ENCODE peak calls at places on chromosomes 2 and 18, in eight cellular contexts. A is T-helper 1 cell, T is sciatic nerve, W is type B pancreatic cell, H is A549, M is ecto neural progenitor cell, I is NCI-H1417, Z is HTR-8/SVneo. E is an unnamed sample.

GRCh38 chr18:41391616-41392610 is 563.1 kb upstream of the PIK3C3 start:
- DNase-seq in A (no peak), T (no peak), W (peak), H (peak), M (peak), I (peak), Z (peak), E (peak)

GRCh38 chr2:602571-603366 is 74.4 kb downstream of the TMEM18 start:
- DNase-seq in A (no peak), T (no peak), W (no peak), H (no peak), M (no peak), I (no peak), Z (no peak), E (peak)

GRCh38 chr2:147204102-147204501 is 640.7 kb upstream of the ACVR2A start:
- DNase-seq in A (no peak), T (no peak), W (no peak), H (no peak), M (no peak), I (no peak), Z (peak), E (no peak)

GRCh38 chr2:61878756-61879155 is 9.7 kb downstream of the CCT4 start:
- DNase-seq in A (no peak), T (no peak), W (no peak), H (no peak), M (no peak), I (no peak), Z (no peak), E (no peak)

GRCh38 chr18:66143029-66143428 is 392.2 kb downstream of the CDH7 start:
- DNase-seq in A (no peak), T (no peak), W (no peak), H (no peak), M (no peak), I (no peak), Z (no peak), E (no peak)

GRCh38 chr2:214830794-214831346 is 21.4 kb upstream of the BARD1 start:
- DNase-seq in A (no peak), T (no peak), W (no peak), H (no peak), M (no peak), I (no peak), Z (no peak), E (no peak)

GRCh38 chr2:6027066-6027465 is 334.9 kb downstream of the SOX11 start:
- DNase-seq in A (no peak), T (no peak), W (no peak), H (no peak), M (no peak), I (no peak), Z (no peak), E (peak)

GRCh38 chr2:128452536-128453530 is 134.2 kb upstream of the HS6ST1 start:
- DNase-seq in A (no peak), T (peak), W (peak), H (no peak), M (peak), I (no peak), Z (no peak), E (peak)

GRCh38 chr18:72233106-72233505 is 311.0 kb downstream of the CBLN2 start:
- DNase-seq in A (no peak), T (no peak), W (no peak), H (no peak), M (no peak), I (no peak), Z (no peak), E (no peak)

GRCh38 chr2:173590278-173590811 is 235.7 kb downstream of the CDCA7 start:
- DNase-seq in A (no peak), T (peak), W (no peak), H (peak), M (no peak), I (peak), Z (peak), E (peak)

GRCh38 chr18:56508637-56509036 is 129.8 kb downstream of the TXNL1 start:
- DNase-seq in A (no peak), T (no peak), W (no peak), H (no peak), M (no peak), I (no peak), Z (no peak), E (no peak)

GRCh38 chr2:17759805-17760204 is 5.9 kb downstream of the GEN1 start:
- DNase-seq in A (no peak), T (no peak), W (no peak), H (no peak), M (no peak), I (no peak), Z (no peak), E (no peak)

GRCh38 chr2:72895759-72896281 is 8.6 kb downstream of the SPR start:
- DNase-seq in A (no peak), T (no peak), W (no peak), H (no peak), M (peak), I (no peak), Z (no peak), E (no peak)

GRCh38 chr2:207251022-207251421 is 85.3 kb upstream of the KLF7 start:
- DNase-seq in A (no peak), T (no peak), W (no peak), H (no peak), M (no peak), I (no peak), Z (no peak), E (peak)

GRCh38 chr2:136538489-136538888 is 226.9 kb upstream of the THSD7B start:
- DNase-seq in A (no peak), T (no peak), W (no peak), H (no peak), M (no peak), I (no peak), Z (no peak), E (no peak)

GRCh38 chr2:159114835-159115234 is 146.4 kb downstream of the TANC1 start:
- DNase-seq in A (no peak), T (no peak), W (no peak), H (no peak), M (no peak), I (no peak), Z (no peak), E (no peak)

GRCh38 chr18:74353169-74353775 is 37.6 kb downstream of the C18orf63 start:
- DNase-seq in A (peak), T (peak), W (no peak), H (peak), M (peak), I (peak), Z (peak), E (peak)

GRCh38 chr2:15243762-15244161 is 317.4 kb downstream of the NBAS start:
- DNase-seq in A (no peak), T (no peak), W (no peak), H (no peak), M (no peak), I (no peak), Z (peak), E (no peak)

GRCh38 chr2:64263315-64263714 is 119.1 kb upstream of the PELI1 start:
- DNase-seq in A (no peak), T (no peak), W (no peak), H (no peak), M (no peak), I (no peak), Z (no peak), E (peak)

GRCh38 chr2:74493546-74493945 is 5.9 kb downstream of the LBX2 start:
- DNase-seq in A (no peak), T (no peak), W (no peak), H (no peak), M (no peak), I (no peak), Z (no peak), E (no peak)

GRCh38 chr2:53210538-53210937 is 557.1 kb upstream of the CHAC2 start:
- DNase-seq in A (no peak), T (no peak), W (no peak), H (no peak), M (no peak), I (no peak), Z (no peak), E (peak)

GRCh38 chr2:159043710-159044109 is 75.3 kb downstream of the TANC1 start:
- DNase-seq in A (no peak), T (no peak), W (no peak), H (no peak), M (no peak), I (no peak), Z (no peak), E (no peak)

GRCh38 chr2:118878531-118879149 is 31.2 kb upstream of the EN1 start:
- DNase-seq in A (no peak), T (no peak), W (no peak), H (no peak), M (no peak), I (no peak), Z (no peak), E (no peak)

GRCh38 chr2:223247136-223247535 is 195.1 kb downstream of the KCNE4 start:
- DNase-seq in A (no peak), T (no peak), W (no peak), H (no peak), M (no peak), I (peak), Z (peak), E (no peak)

GRCh38 chr18:60624207-60624606 is 251.6 kb upstream of the MC4R start:
- DNase-seq in A (no peak), T (no peak), W (no peak), H (no peak), M (no peak), I (no peak), Z (no peak), E (no peak)

GRCh38 chr2:137886432-137886831 is 77.8 kb upstream of the HNMT start:
- DNase-seq in A (no peak), T (no peak), W (no peak), H (no peak), M (no peak), I (no peak), Z (no peak), E (peak)

GRCh38 chr2:40401896-40402295 is 50.0 kb downstream of the SLC8A1 start:
- DNase-seq in A (no peak), T (no peak), W (no peak), H (no peak), M (no peak), I (no peak), Z (no peak), E (peak)

GRCh38 chr18:35185771-35186170 is 55.1 kb upstream of the ZNF397 start:
- DNase-seq in A (no peak), T (no peak), W (no peak), H (no peak), M (no peak), I (no peak), Z (no peak), E (no peak)

GRCh38 chr2:29446852-29447251 is 331.6 kb downstream of the CLIP4 start:
- DNase-seq in A (no peak), T (no peak), W (no peak), H (no peak), M (no peak), I (no peak), Z (no peak), E (no peak)

GRCh38 chr2:32918774-32919173 is 28.0 kb upstream of the LTBP1 start:
- DNase-seq in A (no peak), T (no peak), W (no peak), H (no peak), M (no peak), I (no peak), Z (no peak), E (no peak)

GRCh38 chr2:45342-46130 is 769 bp downstream of the FAM110C start:
- DNase-seq in A (no peak), T (no peak), W (no peak), H (peak), M (peak), I (peak), Z (no peak), E (peak)

GRCh38 chr2:8962890-8963289 is 40.6 kb downstream of the MBOAT2 start:
- DNase-seq in A (no peak), T (no peak), W (no peak), H (no peak), M (no peak), I (no peak), Z (no peak), E (no peak)

GRCh38 chr18:52465391-52465790 is 125.4 kb downstream of the DCC start:
- DNase-seq in A (no peak), T (no peak), W (no peak), H (no peak), M (no peak), I (no peak), Z (no peak), E (no peak)

GRCh38 chr2:11633923-11634478 is 36.0 kb downstream of the NTSR2 start:
- DNase-seq in A (no peak), T (no peak), W (no peak), H (no peak), M (no peak), I (no peak), Z (no peak), E (no peak)

GRCh38 chr2:108271691-108272253 is 16.9 kb upstream of the SULT1C2 start:
- DNase-seq in A (no peak), T (peak), W (no peak), H (peak), M (no peak), I (peak), Z (peak), E (no peak)

GRCh38 chr2:218286570-218287459 is 5.5 kb downstream of the TMBIM1 start:
- DNase-seq in A (peak), T (peak), W (no peak), H (peak), M (peak), I (no peak), Z (peak), E (peak)

GRCh38 chr2:114762986-114763385 is 320.5 kb downstream of the DPP10 start:
- DNase-seq in A (no peak), T (no peak), W (no peak), H (no peak), M (no peak), I (no peak), Z (no peak), E (no peak)

GRCh38 chr2:236507393-236508085 is 62.1 kb upstream of the ACKR3 start:
- DNase-seq in A (peak), T (peak), W (peak), H (no peak), M (peak), I (no peak), Z (no peak), E (peak)

GRCh38 chr2:26469092-26469710 is 8.7 kb downstream of the OTOF start:
- DNase-seq in A (peak), T (no peak), W (no peak), H (peak), M (peak), I (peak), Z (peak), E (peak)